ENCODE peak calls at places on chromosomes 1 and 21, in four cellular contexts. Y, Q, B and J are unnamed samples.

GRCh38 chr1:205286335-205286950 is 35.1 kb downstream of the NUAK2 start:
- DNase-seq in Y (no peak), Q (no peak), B (no peak), J (no peak)

GRCh38 chr21:38170283-38170682 is 86.5 kb upstream of the KCNJ15 start:
- DNase-seq in Y (no peak), Q (no peak), B (no peak), J (no peak)

GRCh38 chr1:235783148-235783776 is 83.4 kb downstream of the LYST start:
- DNase-seq in Y (peak), Q (no peak), B (peak), J (peak)

GRCh38 chr1:158145173-158145719 is 35.4 kb upstream of the CD1D start:
- DNase-seq in Y (peak), Q (no peak), B (no peak), J (no peak)

GRCh38 chr1:2273401-2274090 is 45.4 kb downstream of the SKI start:
- DNase-seq in Y (no peak), Q (no peak), B (no peak), J (no peak)

GRCh38 chr1:69976896-69977295 is 228.5 kb downstream of the LRRC40 start:
- DNase-seq in Y (peak), Q (no peak), B (no peak), J (no peak)

GRCh38 chr1:18597159-18598042 is 33.2 kb upstream of the PAX7 start:
- DNase-seq in Y (no peak), Q (peak), B (peak), J (peak)

GRCh38 chr1:41108696-41109284 is 87.3 kb upstream of the SLFNL1 start:
- DNase-seq in Y (no peak), Q (no peak), B (no peak), J (no peak)

GRCh38 chr1:185260611-185261010 is 56.4 kb downstream of the IVNS1ABP start:
- DNase-seq in Y (no peak), Q (no peak), B (no peak), J (no peak)

GRCh38 chr1:204337047-204337446 is 22.7 kb downstream of the PLEKHA6 start:
- DNase-seq in Y (no peak), Q (no peak), B (no peak), J (no peak)

GRCh38 chr1:193434319-193434718 is 247.9 kb upstream of the B3GALT2 start:
- DNase-seq in Y (no peak), Q (no peak), B (no peak), J (no peak)

GRCh38 chr1:19452221-19452663 is 33.1 kb downstream of the CAPZB start:
- DNase-seq in Y (no peak), Q (no peak), B (no peak), J (no peak)

GRCh38 chr1:59100975-59101374 is 195.9 kb upstream of the FGGY start:
- DNase-seq in Y (no peak), Q (no peak), B (no peak), J (no peak)

GRCh38 chr21:46178961-46179360 is 5.3 kb downstream of the SPATC1L start:
- DNase-seq in Y (no peak), Q (no peak), B (no peak), J (no peak)

GRCh38 chr1:118253310-118253903 is 68.4 kb upstream of the SPAG17 start:
- DNase-seq in Y (no peak), Q (no peak), B (no peak), J (no peak)

GRCh38 chr1:21838359-21839157 is 26.5 kb downstream of the LDLRAD2 start:
- DNase-seq in Y (no peak), Q (no peak), B (no peak), J (no peak)

GRCh38 chr1:109986054-109986444 is 1.5 kb downstream of the AHCYL1 start:
- DNase-seq in Y (no peak), Q (no peak), B (no peak), J (no peak)

GRCh38 chr1:86696522-86696921 is 7.9 kb upstream of the SH3GLB1 start:
- DNase-seq in Y (peak), Q (no peak), B (peak), J (no peak)

GRCh38 chr1:43034195-43034658 is 75.6 kb upstream of the SLC2A1 start:
- DNase-seq in Y (no peak), Q (no peak), B (no peak), J (no peak)

GRCh38 chr21:43361127-43361492 is 65.8 kb downstream of the SIK1 start:
- DNase-seq in Y (no peak), Q (no peak), B (no peak), J (no peak)

GRCh38 chr1:84847253-84848247 is 45.5 kb downstream of the LPAR3 start:
- DNase-seq in Y (peak), Q (no peak), B (peak), J (no peak)

GRCh38 chr1:156727914-156728598 is at the start of gene METTL25B:
- DNase-seq in Y (no peak), Q (peak), B (peak), J (peak)

GRCh38 chr1:234584926-234585325 is 25.1 kb downstream of the IRF2BP2 start:
- DNase-seq in Y (no peak), Q (no peak), B (no peak), J (no peak)

GRCh38 chr1:2252423-2252822 is 24.3 kb downstream of the SKI start:
- DNase-seq in Y (no peak), Q (no peak), B (no peak), J (no peak)

GRCh38 chr1:116325922-116326321 is 47.1 kb upstream of the ATP1A1 start:
- DNase-seq in Y (no peak), Q (no peak), B (no peak), J (no peak)

GRCh38 chr1:89908993-89909436 is 85.9 kb upstream of the ZNF326 start:
- DNase-seq in Y (peak), Q (no peak), B (no peak), J (no peak)